ENCODE peak calls at places on chromosomes 7 and 10, in six cellular contexts. Q is neuronal stem cell, U is H9, H is H1, W is trophoblast cell, O is mesenchymal stem cell. N is an unnamed sample.

GRCh38 chr7:51592822-51593221 is 276.2 kb upstream of the COBL start:
- DNase-seq in Q (no peak), U (no peak), H (no peak), W (no peak), O (no peak), N (no peak)

GRCh38 chr7:636396-636795 is 90.1 kb upstream of the DNAAF5 start:
- DNase-seq in Q (no peak), U (no peak), H (no peak), W (peak; percentile 43), O (peak; percentile 38), N (no peak)

GRCh38 chr7:106068538-106068961 is 43.6 kb downstream of the SYPL1 start:
- DNase-seq in Q (no peak), U (no peak), H (no peak), W (no peak), O (no peak), N (no peak)

GRCh38 chr7:50667338-50667737 is 102.1 kb upstream of the DDC start:
- DNase-seq in Q (no peak), U (no peak), H (no peak), W (no peak), O (no peak), N (no peak)

GRCh38 chr10:74988055-74988773 is 123.2 kb upstream of the SAMD8 start:
- DNase-seq in Q (no peak), U (no peak), H (no peak), W (no peak), O (no peak), N (peak; percentile 43)

GRCh38 chr10:19168584-19168983 is 120.0 kb downstream of the MALRD1 start:
- DNase-seq in Q (peak; percentile 3), U (peak; percentile 47), H (no peak), W (no peak), O (no peak), N (no peak)

GRCh38 chr10:104706886-104707285 is 65.8 kb downstream of the SORCS3 start:
- DNase-seq in Q (no peak), U (no peak), H (no peak), W (no peak), O (no peak), N (no peak)

GRCh38 chr10:58590152-58590551 is 77.5 kb downstream of the BICC1 start:
- DNase-seq in Q (no peak), U (no peak), H (no peak), W (no peak), O (peak; percentile 72), N (peak; percentile 99)

GRCh38 chr10:72322280-72323058 is 32.2 kb downstream of the DNAJB12 start:
- DNase-seq in Q (no peak), U (no peak), H (no peak), W (peak; percentile 53), O (peak; percentile 68), N (no peak)

GRCh38 chr7:81627565-81628287 is 142.1 kb downstream of the HGF start:
- DNase-seq in Q (no peak), U (no peak), H (no peak), W (no peak), O (peak; percentile 74), N (peak; percentile 93)

GRCh38 chr10:96570983-96571964 is 15.5 kb downstream of the TM9SF3 start:
- DNase-seq in Q (no peak), U (no peak), H (no peak), W (no peak), O (no peak), N (no peak)

GRCh38 chr10:52679117-52679516 is 93.5 kb downstream of the MBL2 start:
- DNase-seq in Q (no peak), U (no peak), H (no peak), W (no peak), O (no peak), N (no peak)

GRCh38 chr7:35691827-35692307 is 3.1 kb downstream of the HERPUD2 start:
- DNase-seq in Q (no peak), U (no peak), H (no peak), W (no peak), O (peak; percentile 62), N (peak; percentile 22)

GRCh38 chr7:156318926-156319325 is 321.6 kb upstream of the RNF32 start:
- DNase-seq in Q (no peak), U (no peak), H (no peak), W (no peak), O (no peak), N (no peak)

GRCh38 chr7:1638113-1638726 is 31.9 kb upstream of the ELFN1 start:
- DNase-seq in Q (peak; percentile 20), U (peak; percentile 46), H (no peak), W (no peak), O (no peak), N (no peak)

GRCh38 chr7:45238806-45239205 is 81.2 kb downstream of the RAMP3 start:
- DNase-seq in Q (no peak), U (no peak), H (no peak), W (no peak), O (no peak), N (no peak)

GRCh38 chr7:79287976-79288375 is 165.5 kb downstream of the MAGI2 start:
- DNase-seq in Q (no peak), U (no peak), H (no peak), W (no peak), O (no peak), N (peak; percentile 73)

GRCh38 chr7:132751282-132751647 is 175.0 kb upstream of the PLXNA4 start:
- DNase-seq in Q (peak; percentile 24), U (no peak), H (no peak), W (no peak), O (no peak), N (no peak)

GRCh38 chr10:107579970-107580369 is 415.5 kb upstream of the SORCS1 start:
- DNase-seq in Q (no peak), U (no peak), H (no peak), W (no peak), O (no peak), N (no peak)

GRCh38 chr7:19972872-19973271 is 199.5 kb upstream of the TMEM196 start:
- DNase-seq in Q (no peak), U (no peak), H (no peak), W (no peak), O (no peak), N (no peak)

GRCh38 chr10:13483951-13484350 is 44.9 kb downstream of the BEND7 start:
- DNase-seq in Q (no peak), U (no peak), H (no peak), W (no peak), O (no peak), N (no peak)

GRCh38 chr10:74111799-74112198 is 38.8 kb downstream of the AP3M1 start:
- DNase-seq in Q (no peak), U (no peak), H (no peak), W (no peak), O (no peak), N (no peak)

GRCh38 chr10:71634531-71635164 is 84.9 kb downstream of the C10orf105 start:
- DNase-seq in Q (no peak), U (no peak), H (no peak), W (no peak), O (no peak), N (no peak)

GRCh38 chr10:62323751-62324150 is 50.4 kb upstream of the ZNF365 start:
- DNase-seq in Q (no peak), U (no peak), H (no peak), W (peak; percentile 39), O (no peak), N (no peak)

GRCh38 chr10:85459906-85460305 is 906.7 kb downstream of the GRID1 start:
- DNase-seq in Q (no peak), U (no peak), H (no peak), W (no peak), O (no peak), N (no peak)

GRCh38 chr7:142352543-142352942 is 94.7 kb upstream of the PRSS58 start:
- DNase-seq in Q (no peak), U (no peak), H (no peak), W (no peak), O (peak; percentile 69), N (peak; percentile 22)

GRCh38 chr10:102776779-102777417 is 33.1 kb downstream of the WBP1L start:
- DNase-seq in Q (peak; percentile 56), U (peak; percentile 83), H (peak; percentile 43), W (peak; percentile 94), O (peak; percentile 99), N (peak; percentile 98)

GRCh38 chr7:74084722-74085578 is 1.3 kb downstream of the LIMK1 start:
- DNase-seq in Q (no peak), U (peak; percentile 24), H (no peak), W (no peak), O (peak; percentile 13), N (no peak)

GRCh38 chr7:74087791-74088453 is 4.3 kb downstream of the LIMK1 start:
- DNase-seq in Q (no peak), U (no peak), H (no peak), W (peak; percentile 38), O (no peak), N (no peak)

GRCh38 chr7:74083928-74084721 is 521 bp downstream of the LIMK1 start:
- DNase-seq in Q (no peak), U (peak; percentile 57), H (no peak), W (no peak), O (peak; percentile 76), N (peak; percentile 59)

GRCh38 chr7:74082770-74083116 is 861 bp upstream of the LIMK1 start:
- DNase-seq in Q (no peak), U (no peak), H (no peak), W (no peak), O (no peak), N (no peak)

GRCh38 chr7:74083117-74083876 is at the start of gene LIMK1:
- DNase-seq in Q (peak; percentile 84), U (peak; percentile 90), H (no peak), W (peak; percentile 52), O (peak; percentile 85), N (peak; percentile 79)
- H3K4ac ChIP-seq in Q (peak within 1 kb of the TSS; percentile 89), U (no peak within 1 kb of the TSS), H (peak within 1 kb of the TSS; percentile 91), W (peak within 1 kb of the TSS; percentile 30), O (peak within 1 kb of the TSS; percentile 73), N (peak within 1 kb of the TSS; percentile 90)

GRCh38 chr10:47367646-47368045 is 16.4 kb downstream of the ZNF488 start:
- DNase-seq in Q (no peak), U (no peak), H (no peak), W (no peak), O (no peak), N (no peak)
- H3K14ac ChIP-seq in Q (peak overlapping the region; percentile 64), U (no peak overlapping the region), H (no peak overlapping the region), W (no peak overlapping the region), O (no peak overlapping the region), N (no peak overlapping the region)

GRCh38 chr10:130340816-130341215 is 204.6 kb downstream of the GLRX3 start:
- DNase-seq in Q (no peak), U (no peak), H (no peak), W (no peak), O (no peak), N (no peak)
- H4K91ac ChIP-seq in Q (no peak overlapping the region), U (no peak overlapping the region), H (no peak overlapping the region), W (no peak overlapping the region), O (no peak overlapping the region), N (no peak overlapping the region)

GRCh38 chr10:70457759-70458305 is 16.4 kb upstream of the NODAL start:
- DNase-seq in Q (no peak), U (no peak), H (no peak), W (no peak), O (no peak), N (no peak)
- H3K4ac ChIP-seq in Q (no peak overlapping the region), U (no peak overlapping the region), H (no peak overlapping the region), W (no peak overlapping the region), O (no peak overlapping the region), N (no peak overlapping the region)

GRCh38 chr10:27153855-27154198 is 357 bp downstream of the YME1L1 start:
- DNase-seq in Q (peak; percentile 5), U (no peak), H (no peak), W (peak; percentile 8), O (no peak), N (peak; percentile 29)
- H3K14ac ChIP-seq in Q (no peak overlapping the region), U (peak overlapping the region; percentile 92), H (no peak overlapping the region), W (peak overlapping the region; percentile 94), O (no peak overlapping the region), N (peak overlapping the region; percentile 93)

N was measured in IMR-90.